ENCODE peak calls at places on chromosome 19, in six cellular contexts. U is activated CD8-positive, alpha-beta T cell treated with anti-CD3 and anti-CD28 coated beads for 36 hours; R is EH; G is stimulated activated CD4-positive, alpha-beta T cell treated with anti-CD3 and anti-CD28 coated beads, TNF-alpha, amount 100 ng/mL, for 4 hours; Z is substantia nigra; W is left cardiac atrium. V is an unnamed sample.
A peak's percentile ranks its signal among the peaks of the same experiment; 100 is the strongest.

GRCh38 chr19:7888145-7888825 is at the start of gene LRRC8E:
- DNase-seq in R (peak; percentile 83), G (no peak), Z (no peak), U (peak; percentile 49), W (peak; percentile 61), V (peak; percentile 50)

GRCh38 chr19:3784607-3785463 is 1.3 kb downstream of the MATK start:
- DNase-seq in W (no peak), U (no peak), Z (no peak), G (no peak), R (peak; percentile 9), V (no peak)

GRCh38 chr19:6691342-6691741 is 21.4 kb upstream of the TNFSF14 start:
- DNase-seq in U (no peak), R (no peak), G (no peak), W (no peak), Z (no peak), V (no peak)

GRCh38 chr19:11420429-11420893 is 1.3 kb upstream of the RGL3 start:
- DNase-seq in U (no peak), W (peak; percentile 78), Z (no peak), R (peak; percentile 43), G (no peak), V (no peak)

GRCh38 chr19:45464861-45465427 is 2.9 kb upstream of the FOSB start:
- DNase-seq in R (no peak), G (no peak), Z (no peak), W (no peak), U (no peak), V (no peak)

GRCh38 chr19:32873560-32873959 is 4.0 kb upstream of the SLC7A9 start:
- DNase-seq in U (peak; percentile 22), Z (no peak), W (no peak), G (no peak), R (no peak), V (peak; percentile 15)

GRCh38 chr19:13839193-13839937 is 37.6 kb upstream of the NANOS3 start:
- DNase-seq in Z (peak; percentile 37), R (peak; percentile 94), U (peak; percentile 97), G (peak; percentile 84), W (peak; percentile 90), V (peak; percentile 95)

GRCh38 chr19:2199215-2199614 is 35.5 kb downstream of the DOT1L start:
- DNase-seq in W (no peak), Z (no peak), R (no peak), U (no peak), G (no peak), V (no peak)

GRCh38 chr19:38388310-38389100 is at the start of gene SPRED3:
- DNase-seq in U (no peak), W (peak; percentile 40), Z (peak; percentile 34), G (no peak), R (peak; percentile 79), V (no peak)

GRCh38 chr19:18460313-18460712 is 22.4 kb upstream of the ISYNA1 start:
- DNase-seq in G (no peak), Z (no peak), U (no peak), W (peak; percentile 82), R (peak; percentile 78), V (no peak)

GRCh38 chr19:16849168-16849567 is 20.0 kb downstream of the SIN3B start:
- DNase-seq in U (no peak), Z (no peak), G (no peak), W (no peak), R (peak; percentile 40), V (no peak)

GRCh38 chr19:13700621-13701020 is 63.7 kb upstream of the MRI1 start:
- DNase-seq in U (no peak), G (no peak), Z (no peak), W (no peak), R (no peak), V (no peak)

GRCh38 chr19:793775-794174 is 3.5 kb upstream of the PTBP1 start:
- DNase-seq in U (no peak), R (no peak), G (no peak), Z (no peak), W (no peak), V (no peak)